ENCODE peak calls at places on chromosomes 5 and 9, in seven cellular contexts. B is coronary artery; X is left colon; G is caudate nucleus; Y is heart right ventricle; R is CD8-positive, alpha-beta T cell; D is H7. J is an unnamed sample.
A peak's percentile ranks its signal among the peaks of the same experiment; 100 is the strongest.

GRCh38 chr5:55406292-55406691 is 98.5 kb downstream of the MTREX start:
- DNase-seq in G (no peak), D (no peak), B (no peak), Y (no peak), X (no peak), R (no peak), J (no peak)

GRCh38 chr5:10056228-10056760 is 193.4 kb downstream of the ATPSCKMT start:
- DNase-seq in X (no peak), Y (no peak), R (no peak), D (no peak), B (no peak), G (no peak), J (no peak)

GRCh38 chr5:173326501-173326960 is 1.7 kb downstream of the STC2 start:
- DNase-seq in B (no peak), X (no peak), R (no peak), Y (no peak), G (no peak), D (peak; percentile 63), J (no peak)

GRCh38 chr5:32541241-32541640 is 44.1 kb upstream of the SUB1 start:
- DNase-seq in Y (no peak), G (no peak), X (no peak), D (no peak), R (no peak), B (no peak), J (no peak)

GRCh38 chr9:136061405-136061804 is 33.7 kb downstream of the NACC2 start:
- DNase-seq in B (peak; percentile 57), D (peak; percentile 46), G (no peak), R (no peak), X (no peak), Y (no peak), J (peak; percentile 66)

GRCh38 chr5:123155511-123155923 is 66.5 kb downstream of the PRDM6 start:
- DNase-seq in X (no peak), R (no peak), G (no peak), D (no peak), Y (no peak), B (no peak), J (no peak)

GRCh38 chr5:75472973-75473372 is 38.5 kb downstream of the CERT1 start:
- DNase-seq in B (no peak), D (no peak), G (no peak), Y (no peak), X (no peak), R (no peak), J (no peak)

GRCh38 chr5:28523887-28524637 is 1485.7 kb upstream of the CDH9 start:
- DNase-seq in R (no peak), X (no peak), B (no peak), Y (no peak), G (no peak), D (no peak), J (no peak)

GRCh38 chr9:68749579-68750159 is 44.6 kb downstream of the PIP5K1B start:
- DNase-seq in G (no peak), X (no peak), R (no peak), B (no peak), Y (no peak), D (peak; percentile 17), J (no peak)

GRCh38 chr5:31100781-31101180 is 92.7 kb upstream of the CDH6 start:
- DNase-seq in Y (no peak), R (no peak), D (no peak), B (no peak), G (no peak), X (no peak), J (no peak)

GRCh38 chr9:16828335-16829281 is 41.9 kb downstream of the BNC2 start:
- DNase-seq in X (peak; percentile 23), Y (peak; percentile 41), D (peak; percentile 77), R (no peak), G (no peak), B (no peak), J (peak; percentile 75)

GRCh38 chr9:98080346-98080745 is 23.8 kb downstream of the NANS start:
- DNase-seq in R (no peak), D (no peak), X (no peak), Y (no peak), B (no peak), G (no peak), J (no peak)

GRCh38 chr5:178431777-178432155 is 158.4 kb downstream of the COL23A1 start:
- DNase-seq in B (no peak), G (no peak), X (no peak), R (no peak), Y (no peak), D (no peak), J (no peak)

GRCh38 chr5:103259705-103260355 is 1.3 kb downstream of the MACIR start:
- DNase-seq in G (no peak), X (no peak), D (no peak), R (no peak), Y (no peak), B (no peak), J (no peak)

GRCh38 chr9:19720374-19720773 is 68.5 kb downstream of the SLC24A2 start:
- DNase-seq in X (no peak), G (no peak), D (no peak), Y (no peak), R (no peak), B (no peak), J (no peak)

GRCh38 chr9:14314424-14314928 is 535 bp upstream of the NFIB start:
- DNase-seq in X (peak; percentile 80), R (no peak), Y (peak; percentile 73), D (peak; percentile 82), B (peak; percentile 92), G (no peak), J (no peak)

GRCh38 chr5:53425598-53426516 is 54.6 kb upstream of the FST start:
- DNase-seq in G (no peak), B (no peak), R (no peak), Y (no peak), D (peak; percentile 57), X (peak; percentile 27), J (no peak)

GRCh38 chr5:130578354-130578753 is 586.7 kb downstream of the HINT1 start:
- DNase-seq in X (no peak), R (no peak), Y (no peak), G (no peak), B (no peak), D (no peak), J (no peak)

GRCh38 chr5:9502435-9502834 is 43.4 kb downstream of the SEMA5A start:
- DNase-seq in R (no peak), G (no peak), D (no peak), B (no peak), X (no peak), Y (no peak), J (no peak)

GRCh38 chr5:20500501-20500900 is 512.5 kb upstream of the CDH18 start:
- DNase-seq in Y (no peak), G (no peak), R (no peak), B (no peak), X (no peak), D (no peak), J (no peak)

GRCh38 chr9:91837982-91838731 is 111.9 kb downstream of the ROR2 start:
- DNase-seq in D (peak; percentile 46), R (no peak), G (no peak), B (no peak), X (peak; percentile 71), Y (peak; percentile 67), J (no peak)

GRCh38 chr9:35056571-35057270 is 15.7 kb downstream of the VCP start:
- DNase-seq in X (no peak), D (no peak), G (no peak), R (no peak), B (no peak), Y (no peak), J (no peak)

GRCh38 chr9:116497081-116497480 is 190.0 kb upstream of the TRIM32 start:
- DNase-seq in D (no peak), X (no peak), G (no peak), B (no peak), Y (no peak), R (no peak), J (no peak)

GRCh38 chr9:138008081-138008841 is 130.7 kb downstream of the CACNA1B start:
- DNase-seq in R (no peak), D (no peak), Y (no peak), G (no peak), B (peak; percentile 53), X (no peak), J (peak; percentile 60)

GRCh38 chr5:76595755-76596481 is 27.3 kb downstream of the F2RL2 start:
- DNase-seq in D (no peak), G (no peak), B (no peak), R (no peak), Y (no peak), X (no peak), J (no peak)

GRCh38 chr9:110426052-110426709 is 88.5 kb upstream of the TXNDC8 start:
- DNase-seq in B (no peak), Y (no peak), X (no peak), D (no peak), G (no peak), R (no peak), J (no peak)

GRCh38 chr5:82159014-82159413 is 119.1 kb downstream of the RPS23 start:
- DNase-seq in G (no peak), Y (no peak), D (no peak), X (no peak), R (no peak), B (no peak), J (no peak)

GRCh38 chr5:66958126-66958983 is 238.2 kb downstream of the CD180 start:
- DNase-seq in Y (no peak), R (no peak), G (no peak), D (no peak), X (no peak), B (no peak), J (no peak)

GRCh38 chr5:78610163-78610583 is 38.4 kb downstream of the LHFPL2 start:
- DNase-seq in G (no peak), X (no peak), D (no peak), B (no peak), Y (no peak), R (no peak), J (peak; percentile 39)

GRCh38 chr9:137685035-137685885 is 66.5 kb downstream of the EHMT1 start:
- DNase-seq in R (no peak), Y (no peak), B (no peak), X (no peak), D (no peak), G (no peak), J (no peak)

GRCh38 chr5:138305797-138306196 is 25.8 kb downstream of the CDC25C start:
- DNase-seq in Y (peak; percentile 52), D (no peak), X (no peak), B (no peak), R (no peak), G (no peak), J (no peak)

GRCh38 chr9:136700959-136701664 is 11.3 kb upstream of the DIPK1B start:
- DNase-seq in R (peak; percentile 87), D (no peak), X (no peak), Y (no peak), B (no peak), G (no peak), J (no peak)

GRCh38 chr9:132946624-132947295 is 2.3 kb upstream of the TSC1 start:
- DNase-seq in B (no peak), X (no peak), G (no peak), R (no peak), D (peak; percentile 64), Y (no peak), J (no peak)

GRCh38 chr9:69393425-69393824 is 68.4 kb downstream of the ENTREP1 start:
- DNase-seq in Y (peak; percentile 53), B (no peak), D (no peak), G (no peak), R (no peak), X (no peak), J (no peak)

GRCh38 chr5:149061341-149061740 is 1.5 kb downstream of the SH3TC2 start:
- DNase-seq in B (no peak), R (no peak), D (no peak), Y (no peak), G (no peak), X (no peak), J (no peak)

J was measured in type B pancreatic cell.